ENCODE peak calls at places on chromosome 15, in ten cellular contexts. U is endothelial cell; G is HL-60; C is AG09309; M is stimulated activated CD4-positive, alpha-beta T cell treated with anti-CD3 and anti-CD28 coated beads, TNF-alpha, amount 100 ng/mL, for 4 hours; J is GF-D8; N is GM04503; A is AG08396; I is astrocyte of the spinal cord; R is NCI-H1417. Y is an unnamed sample.

GRCh38 chr15:92101706-92102434 is 248.4 kb downstream of the SLCO3A1 start:
- DNase-seq in U (no peak), G (no peak), C (no peak), M (no peak), J (no peak), N (no peak), A (no peak), I (no peak), R (no peak), Y (no peak)

GRCh38 chr15:51623386-51623938 is 891 bp upstream of the DMXL2 start:
- DNase-seq in U (no peak), G (peak; percentile 85), C (no peak), M (no peak), J (peak; percentile 66), N (no peak), A (peak; percentile 4), I (no peak), R (peak; percentile 60), Y (no peak)

GRCh38 chr15:59236394-59236793 is 29.8 kb downstream of the LDHAL6B start:
- DNase-seq in U (no peak), G (no peak), C (no peak), M (no peak), J (no peak), N (no peak), A (no peak), I (no peak), R (peak; percentile 58), Y (no peak)

GRCh38 chr15:67917037-67917436 is 77.2 kb upstream of the RNU6-1 start:
- DNase-seq in U (no peak), G (no peak), C (no peak), M (no peak), J (no peak), N (no peak), A (no peak), I (no peak), R (no peak), Y (no peak)

GRCh38 chr15:52558196-52558595 is 10.6 kb downstream of the ARPP19 start:
- DNase-seq in U (no peak), G (no peak), C (no peak), M (no peak), J (no peak), N (peak; percentile 12), A (peak; percentile 19), I (peak; percentile 78), R (no peak), Y (no peak)

GRCh38 chr15:48559270-48559669 is 86.2 kb downstream of the FBN1 start:
- DNase-seq in U (no peak), G (no peak), C (peak; percentile 75), M (no peak), J (no peak), N (peak; percentile 75), A (peak; percentile 51), I (peak; percentile 93), R (no peak), Y (no peak)

GRCh38 chr15:70061696-70062270 is 35.9 kb downstream of the TLE3 start:
- DNase-seq in U (no peak), G (no peak), C (no peak), M (no peak), J (no peak), N (no peak), A (no peak), I (no peak), R (no peak), Y (no peak)

GRCh38 chr15:81475471-81475870 is 101.5 kb upstream of the TMC3 start:
- DNase-seq in U (no peak), G (no peak), C (no peak), M (no peak), J (no peak), N (no peak), A (no peak), I (no peak), R (no peak), Y (no peak)

GRCh38 chr15:80152896-80153876 is at the start of gene FAH:
- DNase-seq in U (no peak), G (peak; percentile 68), C (no peak), M (no peak), J (peak; percentile 70), N (peak; percentile 19), A (peak; percentile 36), I (peak; percentile 62), R (peak; percentile 87), Y (no peak)

GRCh38 chr15:57306305-57306943 is 69.9 kb upstream of the CGNL1 start:
- DNase-seq in U (peak; percentile 98), G (peak; percentile 79), C (no peak), M (peak; percentile 68), J (peak; percentile 54), N (no peak), A (peak; percentile 93), I (peak; percentile 61), R (peak; percentile 96), Y (peak; percentile 68)

GRCh38 chr15:88839146-88839545 is 35.9 kb downstream of the ACAN start:
- DNase-seq in U (no peak), G (no peak), C (no peak), M (no peak), J (no peak), N (no peak), A (no peak), I (no peak), R (no peak), Y (no peak)

GRCh38 chr15:92524161-92524560 is 130.5 kb downstream of the ST8SIA2 start:
- DNase-seq in U (no peak), G (no peak), C (no peak), M (no peak), J (no peak), N (no peak), A (no peak), I (no peak), R (no peak), Y (no peak)

GRCh38 chr15:25900901-25901300 is 37.8 kb upstream of the ATP10A start:
- DNase-seq in U (no peak), G (no peak), C (no peak), M (no peak), J (no peak), N (no peak), A (no peak), I (no peak), R (no peak), Y (no peak)

GRCh38 chr15:40460404-40460803 is 10.4 kb upstream of the CHST14 start:
- DNase-seq in U (no peak), G (no peak), C (no peak), M (no peak), J (no peak), N (no peak), A (no peak), I (no peak), R (no peak), Y (no peak)

GRCh38 chr15:63048986-63049665 is 6.6 kb downstream of the TPM1 start:
- DNase-seq in U (peak; percentile 30), G (peak; percentile 27), C (no peak), M (no peak), J (no peak), N (no peak), A (no peak), I (peak; percentile 72), R (peak; percentile 90), Y (peak; percentile 21)

GRCh38 chr15:101445562-101446526 is 43.7 kb downstream of the PCSK6 start:
- DNase-seq in U (no peak), G (peak; percentile 39), C (no peak), M (no peak), J (peak; percentile 49), N (no peak), A (no peak), I (no peak), R (peak; percentile 6), Y (no peak)

GRCh38 chr15:88243895-88244787 is 12.4 kb downstream of the NTRK3 start:
- DNase-seq in U (peak; percentile 51), G (peak; percentile 28), C (no peak), M (no peak), J (no peak), N (no peak), A (peak; percentile 34), I (peak; percentile 5), R (peak; percentile 71), Y (no peak)

GRCh38 chr15:51051776-51052175 is 42.9 kb downstream of the TNFAIP8L3 start:
- DNase-seq in U (no peak), G (no peak), C (no peak), M (no peak), J (no peak), N (peak; percentile 34), A (no peak), I (peak; percentile 16), R (no peak), Y (peak; percentile 3)

GRCh38 chr15:42401544-42402478 is 42.5 kb downstream of the CAPN3 start:
- DNase-seq in U (no peak), G (no peak), C (no peak), M (no peak), J (no peak), N (no peak), A (no peak), I (no peak), R (no peak), Y (no peak)

GRCh38 chr15:96390986-96391385 is 60.5 kb downstream of the NR2F2 start:
- DNase-seq in U (no peak), G (no peak), C (no peak), M (no peak), J (no peak), N (no peak), A (no peak), I (no peak), R (no peak), Y (no peak)

Y was measured in NCI-H1092.